ENCODE peak calls at places on chromosome 14, in eight cellular contexts. One of them, this sample, is unnamed.

GRCh38 chr14:25400607-25401206 is 350.8 kb upstream of the STXBP6 start:
- DNase-seq in RWPE1: no peak
- DNase-seq in NCI-H2029 treated with DMSO at 0.1 percent for 48 hours: peak
- DNase-seq in H9: peak
- DNase-seq in left lobe of liver: no peak
- DNase-seq in cardiac fibroblast: peak
- DNase-seq in nucleus accumbens: peak
- DNase-seq in NCI-H2081: peak
- DNase-seq in this sample: peak

GRCh38 chr14:69716483-69717187 is 50.3 kb upstream of the SRSF5 start:
- DNase-seq in RWPE1: peak
- DNase-seq in NCI-H2029 treated with DMSO at 0.1 percent for 48 hours: no peak
- DNase-seq in H9: no peak
- DNase-seq in left lobe of liver: no peak
- DNase-seq in cardiac fibroblast: peak
- DNase-seq in nucleus accumbens: no peak
- DNase-seq in NCI-H2081: no peak
- DNase-seq in this sample: no peak

GRCh38 chr14:20632448-20632830 is 9.1 kb downstream of the OR6S1 start:
- DNase-seq in RWPE1: no peak
- DNase-seq in NCI-H2029 treated with DMSO at 0.1 percent for 48 hours: no peak
- DNase-seq in H9: no peak
- DNase-seq in left lobe of liver: no peak
- DNase-seq in cardiac fibroblast: no peak
- DNase-seq in nucleus accumbens: no peak
- DNase-seq in NCI-H2081: no peak
- DNase-seq in this sample: no peak

GRCh38 chr14:68690106-68690960 is 102.5 kb downstream of the ZFP36L1 start:
- DNase-seq in RWPE1: no peak
- DNase-seq in NCI-H2029 treated with DMSO at 0.1 percent for 48 hours: no peak
- DNase-seq in H9: no peak
- DNase-seq in left lobe of liver: no peak
- DNase-seq in cardiac fibroblast: no peak
- DNase-seq in nucleus accumbens: no peak
- DNase-seq in NCI-H2081: no peak
- DNase-seq in this sample: no peak

GRCh38 chr14:100733152-100733850 is 6.6 kb downstream of the DLK1 start:
- DNase-seq in RWPE1: no peak
- DNase-seq in NCI-H2029 treated with DMSO at 0.1 percent for 48 hours: no peak
- DNase-seq in H9: no peak
- DNase-seq in left lobe of liver: no peak
- DNase-seq in cardiac fibroblast: no peak
- DNase-seq in nucleus accumbens: no peak
- DNase-seq in NCI-H2081: no peak
- DNase-seq in this sample: no peak

GRCh38 chr14:49621114-49621881 is 699 bp downstream of the MGAT2 start:
- DNase-seq in RWPE1: no peak
- DNase-seq in NCI-H2029 treated with DMSO at 0.1 percent for 48 hours: no peak
- DNase-seq in H9: peak
- DNase-seq in left lobe of liver: peak
- DNase-seq in cardiac fibroblast: peak
- DNase-seq in nucleus accumbens: peak
- DNase-seq in NCI-H2081: peak
- DNase-seq in this sample: peak

GRCh38 chr14:75540479-75540851 is 18.2 kb downstream of the BATF start:
- DNase-seq in RWPE1: no peak
- DNase-seq in NCI-H2029 treated with DMSO at 0.1 percent for 48 hours: no peak
- DNase-seq in H9: no peak
- DNase-seq in left lobe of liver: no peak
- DNase-seq in cardiac fibroblast: no peak
- DNase-seq in nucleus accumbens: no peak
- DNase-seq in NCI-H2081: no peak
- DNase-seq in this sample: no peak

GRCh38 chr14:85702937-85703336 is 173.0 kb downstream of the FLRT2 start:
- DNase-seq in RWPE1: no peak
- DNase-seq in NCI-H2029 treated with DMSO at 0.1 percent for 48 hours: no peak
- DNase-seq in H9: no peak
- DNase-seq in left lobe of liver: no peak
- DNase-seq in cardiac fibroblast: peak
- DNase-seq in nucleus accumbens: no peak
- DNase-seq in NCI-H2081: no peak
- DNase-seq in this sample: no peak

GRCh38 chr14:69004731-69005431 is 25.8 kb upstream of the ACTN1 start:
- DNase-seq in RWPE1: no peak
- DNase-seq in NCI-H2029 treated with DMSO at 0.1 percent for 48 hours: no peak
- DNase-seq in H9: no peak
- DNase-seq in left lobe of liver: no peak
- DNase-seq in cardiac fibroblast: peak
- DNase-seq in nucleus accumbens: no peak
- DNase-seq in NCI-H2081: no peak
- DNase-seq in this sample: no peak

GRCh38 chr14:79254069-79254775 is 957.1 kb downstream of the DIO2 start:
- DNase-seq in RWPE1: no peak
- DNase-seq in NCI-H2029 treated with DMSO at 0.1 percent for 48 hours: no peak
- DNase-seq in H9: no peak
- DNase-seq in left lobe of liver: no peak
- DNase-seq in cardiac fibroblast: peak
- DNase-seq in nucleus accumbens: no peak
- DNase-seq in NCI-H2081: no peak
- DNase-seq in this sample: no peak

GRCh38 chr14:29913550-29913949 is 14.1 kb downstream of the PRKD1 start:
- DNase-seq in RWPE1: no peak
- DNase-seq in NCI-H2029 treated with DMSO at 0.1 percent for 48 hours: no peak
- DNase-seq in H9: no peak
- DNase-seq in left lobe of liver: no peak
- DNase-seq in cardiac fibroblast: no peak
- DNase-seq in nucleus accumbens: no peak
- DNase-seq in NCI-H2081: no peak
- DNase-seq in this sample: no peak

GRCh38 chr14:65179918-65180724 is 77.8 kb upstream of the MAX start:
- DNase-seq in RWPE1: peak
- DNase-seq in NCI-H2029 treated with DMSO at 0.1 percent for 48 hours: no peak
- DNase-seq in H9: no peak
- DNase-seq in left lobe of liver: no peak
- DNase-seq in cardiac fibroblast: peak
- DNase-seq in nucleus accumbens: no peak
- DNase-seq in NCI-H2081: no peak
- DNase-seq in this sample: no peak

GRCh38 chr14:95891742-95892141 is 15.1 kb downstream of the TUNAR start:
- DNase-seq in RWPE1: peak
- DNase-seq in NCI-H2029 treated with DMSO at 0.1 percent for 48 hours: no peak
- DNase-seq in H9: no peak
- DNase-seq in left lobe of liver: no peak
- DNase-seq in cardiac fibroblast: peak
- DNase-seq in nucleus accumbens: no peak
- DNase-seq in NCI-H2081: no peak
- DNase-seq in this sample: no peak

GRCh38 chr14:52182853-52183252 is 84.6 kb upstream of the PTGDR start:
- DNase-seq in RWPE1: no peak
- DNase-seq in NCI-H2029 treated with DMSO at 0.1 percent for 48 hours: no peak
- DNase-seq in H9: no peak
- DNase-seq in left lobe of liver: no peak
- DNase-seq in cardiac fibroblast: no peak
- DNase-seq in nucleus accumbens: no peak
- DNase-seq in NCI-H2081: no peak
- DNase-seq in this sample: no peak

GRCh38 chr14:37792124-37792523 is 196.7 kb downstream of the TTC6 start:
- DNase-seq in RWPE1: no peak
- DNase-seq in NCI-H2029 treated with DMSO at 0.1 percent for 48 hours: no peak
- DNase-seq in H9: no peak
- DNase-seq in left lobe of liver: no peak
- DNase-seq in cardiac fibroblast: no peak
- DNase-seq in nucleus accumbens: no peak
- DNase-seq in NCI-H2081: no peak
- DNase-seq in this sample: no peak

GRCh38 chr14:94646481-94646880 is 34.3 kb downstream of the SERPINA3 start:
- DNase-seq in RWPE1: no peak
- DNase-seq in NCI-H2029 treated with DMSO at 0.1 percent for 48 hours: no peak
- DNase-seq in H9: no peak
- DNase-seq in left lobe of liver: no peak
- DNase-seq in cardiac fibroblast: peak
- DNase-seq in nucleus accumbens: no peak
- DNase-seq in NCI-H2081: no peak
- DNase-seq in this sample: peak